ENCODE peak calls at places on chromosomes 6 and 20, in ten cellular contexts. P is NCI-H2081; S is HuH-7; U is CD8-positive, alpha-beta memory T cell; W is left ventricle myocardium inferior; D is activated CD4-positive, alpha-beta T cell treated with anti-CD3 and anti-CD28 coated beads, Interleukin-2, amount 50 U/mL, for 24 hours; E is stimulated activated CD4-positive, alpha-beta T cell treated with anti-CD3 and anti-CD28 coated beads, Interleukin-2, amount 100 ng/mL, for 48 hours; V is naive thymus-derived CD4-positive, alpha-beta T cell; K is ELR; N is sciatic nerve. O is an unnamed sample.

GRCh38 chr6:144778773-144779531 is 493.8 kb downstream of the UTRN start:
- DNase-seq in U (no peak), K (peak), S (peak), N (no peak), W (no peak), D (no peak), V (no peak), P (no peak), E (no peak), O (no peak)

GRCh38 chr6:122180132-122180531 is 219.3 kb upstream of the HSF2 start:
- DNase-seq in E (no peak), U (no peak), K (no peak), W (no peak), N (no peak), S (no peak), D (no peak), V (no peak), P (no peak), O (no peak)

GRCh38 chr6:142569676-142570075 is 267.9 kb downstream of the ADGRG6 start:
- DNase-seq in N (no peak), S (no peak), P (no peak), E (no peak), K (peak), U (no peak), V (peak), W (no peak), D (no peak), O (no peak)

GRCh38 chr20:11231742-11232141 is 557.9 kb upstream of the JAG1 start:
- DNase-seq in E (no peak), N (no peak), V (no peak), D (no peak), P (no peak), K (no peak), W (no peak), U (no peak), S (no peak), O (no peak)

GRCh38 chr6:12113190-12113578 is 101.1 kb downstream of the HIVEP1 start:
- DNase-seq in V (no peak), P (no peak), K (peak), N (no peak), W (no peak), D (no peak), E (no peak), U (no peak), S (no peak), O (no peak)

GRCh38 chr6:99013145-99013544 is 65.4 kb upstream of the FBXL4 start:
- DNase-seq in N (no peak), E (no peak), D (no peak), U (no peak), V (no peak), P (no peak), S (no peak), K (peak), W (no peak), O (no peak)

GRCh38 chr6:30722280-30723112 is 2.3 kb downstream of the TUBB start:
- DNase-seq in N (peak), U (peak), S (peak), E (peak), W (peak), D (peak), V (peak), P (peak), K (peak), O (peak)

GRCh38 chr20:40669692-40670091 is 19.3 kb downstream of the MAFB start:
- DNase-seq in U (no peak), S (no peak), N (no peak), W (peak), E (no peak), K (no peak), D (no peak), P (no peak), V (no peak), O (no peak)

GRCh38 chr6:31578461-31579118 is 3.2 kb downstream of the TNF start:
- DNase-seq in N (no peak), K (no peak), V (no peak), P (no peak), S (no peak), U (no peak), D (no peak), E (no peak), W (no peak), O (no peak)

GRCh38 chr6:88166493-88166900 is 350 bp upstream of the CNR1 start:
- DNase-seq in S (peak), U (no peak), N (no peak), P (no peak), W (no peak), V (no peak), E (no peak), D (no peak), K (no peak), O (no peak)

GRCh38 chr6:62298745-62299392 is 12.8 kb upstream of the KHDRBS2 start:
- DNase-seq in W (no peak), D (no peak), S (no peak), K (no peak), U (no peak), N (no peak), E (no peak), P (no peak), V (no peak), O (no peak)

GRCh38 chr6:110826236-110827129 is 11.2 kb upstream of the CDK19 start:
- DNase-seq in V (no peak), D (no peak), N (no peak), S (no peak), E (no peak), K (peak), P (no peak), U (no peak), W (no peak), O (no peak)

GRCh38 chr20:39290575-39290974 is 328.4 kb downstream of the DHX35 start:
- DNase-seq in N (no peak), D (no peak), U (no peak), W (no peak), S (no peak), E (no peak), V (no peak), K (no peak), P (no peak), O (no peak)

GRCh38 chr6:159169557-159170332 is 545 bp downstream of the FNDC1 start:
- DNase-seq in P (peak), W (peak), S (no peak), K (peak), D (no peak), N (peak), U (no peak), V (no peak), E (peak), O (no peak)

GRCh38 chr6:147910254-147910653 is 401.8 kb downstream of the SAMD5 start:
- DNase-seq in V (no peak), U (no peak), S (no peak), D (no peak), N (no peak), E (no peak), K (no peak), W (no peak), P (no peak), O (no peak)

GRCh38 chr20:17226410-17227198 is at the start of gene PCSK2:
- DNase-seq in W (peak), S (no peak), K (peak), U (no peak), E (no peak), P (peak), D (no peak), V (no peak), N (peak), O (no peak)

O was measured in coronary artery.